ENCODE peak calls at places on chromosomes 3 and 15, in four cellular contexts. T is trophoblast cell, B is H9, Q is mesendoderm. S is an unnamed sample.

GRCh38 chr3:187807086-187807862 is 62.0 kb upstream of the BCL6 start:
- DNase-seq in T (no peak), B (no peak), Q (no peak), S (no peak)

GRCh38 chr3:138124689-138125420 is 7.3 kb downstream of the A4GNT start:
- DNase-seq in T (no peak), B (peak), Q (no peak), S (no peak)

GRCh38 chr15:63189955-63190691 is 717 bp downstream of the RAB8B start:
- DNase-seq in T (no peak), B (no peak), Q (peak), S (no peak)

GRCh38 chr3:170506556-170506955 is 79.3 kb downstream of the SLC7A14 start:
- DNase-seq in T (no peak), B (no peak), Q (peak), S (no peak)

GRCh38 chr3:141370065-141370533 is 1.8 kb downstream of the ZBTB38 start:
- DNase-seq in T (peak), B (peak), Q (peak), S (peak)

GRCh38 chr15:35181538-35181937 is 96.4 kb upstream of the NANOGP8 start:
- DNase-seq in T (no peak), B (no peak), Q (no peak), S (no peak)

GRCh38 chr3:130849111-130849552 is 44.8 kb upstream of the ATP2C1 start:
- DNase-seq in T (no peak), B (no peak), Q (no peak), S (no peak)

GRCh38 chr3:102063572-102063971 is 214.3 kb downstream of the NFKBIZ start:
- DNase-seq in T (no peak), B (no peak), Q (no peak), S (no peak)

GRCh38 chr3:173395412-173396181 is 1.9 kb upstream of the NLGN1 start:
- DNase-seq in T (peak), B (peak), Q (peak), S (peak)
- H3K4ac ChIP-seq in T (no peak), B (no peak), Q (no peak), S (no peak)

GRCh38 chr3:168094580-168094876 is 1.2 kb downstream of the GOLIM4 start:
- DNase-seq in T (no peak), B (no peak), Q (no peak), S (no peak)

GRCh38 chr3:168096210-168096795 is 579 bp upstream of the GOLIM4 start:
- DNase-seq in T (no peak), B (peak), Q (peak), S (peak)

GRCh38 chr3:168093790-168094189 is 1.9 kb downstream of the GOLIM4 start:
- DNase-seq in T (no peak), B (no peak), Q (no peak), S (no peak)

GRCh38 chr3:168095611-168096209 is at the start of gene GOLIM4:
- DNase-seq in T (peak), B (peak), Q (peak), S (peak)

DNA sequence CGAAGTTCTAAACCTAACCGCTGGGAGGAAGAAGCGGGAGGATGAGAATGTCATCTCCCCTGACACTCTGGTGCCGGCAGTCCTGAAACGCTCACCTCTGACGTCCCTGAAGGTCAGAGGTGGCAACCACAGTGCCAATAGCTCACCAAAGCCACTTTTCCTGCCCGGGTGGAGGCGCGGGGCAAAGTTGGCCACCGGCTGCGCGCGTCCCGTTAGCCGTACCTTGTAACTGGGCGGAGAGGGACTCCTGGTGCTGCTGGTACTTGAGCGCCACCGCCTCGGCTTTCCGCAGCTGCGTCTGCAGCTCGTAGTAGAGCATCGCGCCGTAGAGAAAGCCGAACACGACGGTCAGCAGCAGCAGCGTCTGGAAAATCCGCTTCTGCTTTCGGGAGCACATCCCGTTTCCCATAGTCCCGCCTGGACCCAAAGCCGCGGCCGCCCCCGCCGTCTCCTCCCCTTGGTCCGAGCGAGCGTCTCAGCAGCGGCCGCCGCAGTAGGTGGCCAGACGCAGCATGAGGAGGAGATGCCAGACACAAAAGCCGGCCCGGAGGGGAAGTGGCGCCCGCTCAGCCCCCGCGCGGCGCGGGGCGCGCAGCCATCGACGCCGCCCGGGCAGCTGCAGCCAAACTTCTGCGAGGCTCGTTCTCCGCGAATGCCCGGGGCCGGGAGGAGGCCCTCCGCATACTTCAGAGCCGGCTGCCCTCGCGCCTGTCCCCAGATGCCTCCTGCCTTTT is 680 bp downstream of the GOLIM4 start:
- DNase-seq in T (peak), B (peak), Q (peak), S (peak)
- H3K18ac ChIP-seq in T (peak), B (no peak), Q (peak), S (peak)

GRCh38 chr3:149701206-149701976 is 43.6 kb upstream of the WWTR1 start:
- DNase-seq in T (no peak), B (no peak), Q (no peak), S (no peak)
- H3K23ac ChIP-seq in T (no peak), B (no peak), Q (no peak), S (no peak)

GRCh38 chr15:48515497-48515896 is 130.0 kb downstream of the FBN1 start:
- DNase-seq in T (no peak), B (no peak), Q (no peak), S (no peak)

GRCh38 chr15:48516125-48516524 is 129.4 kb downstream of the FBN1 start:
- DNase-seq in T (no peak), B (no peak), Q (no peak), S (no peak)

GRCh38 chr15:48510976-48511375 is 134.5 kb downstream of the FBN1 start:
- DNase-seq in T (no peak), B (no peak), Q (no peak), S (no peak)

DNA sequence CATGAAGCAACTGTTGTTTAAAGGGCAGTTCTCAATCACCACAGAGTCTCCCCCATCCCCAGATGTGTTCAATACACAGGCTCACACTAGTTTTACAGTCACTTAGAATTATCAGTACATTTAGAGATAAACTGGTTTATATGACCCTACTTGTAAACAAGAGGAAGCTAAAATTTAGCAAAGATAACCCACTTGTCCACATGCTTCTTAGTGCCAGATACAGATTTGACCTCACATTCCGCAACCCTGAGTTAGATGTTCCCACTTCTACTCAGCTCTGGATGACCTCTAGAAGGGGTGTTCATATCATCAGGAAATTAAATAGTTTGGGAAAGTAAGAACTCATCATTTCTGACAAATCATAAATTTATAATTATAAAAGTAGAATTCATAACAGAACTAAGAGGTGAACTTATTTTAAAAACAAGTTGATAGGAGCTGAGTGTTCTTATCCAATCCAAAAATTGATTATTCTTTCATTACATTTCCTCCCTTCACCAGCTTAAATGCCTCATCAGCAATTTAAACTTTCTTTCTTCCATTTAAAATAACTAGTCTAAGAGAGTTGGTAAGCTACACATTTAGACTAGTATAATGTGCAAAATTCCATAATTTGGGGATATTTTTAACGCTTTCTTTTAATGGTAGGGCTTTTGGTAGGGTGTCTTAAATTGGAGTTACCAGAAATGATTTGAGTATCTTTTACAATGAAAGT is 131.2 kb downstream of the FBN1 start:
- DNase-seq in T (no peak), B (no peak), Q (peak), S (no peak)
- H3K4ac ChIP-seq in T (no peak), B (no peak), Q (no peak), S (no peak)

GRCh38 chr3:45125550-45126026 is 20.6 kb downstream of the CDCP1 start:
- DNase-seq in T (no peak), B (no peak), Q (no peak), S (no peak)

GRCh38 chr3:45123030-45123429 is 23.1 kb downstream of the CDCP1 start:
- DNase-seq in T (no peak), B (no peak), Q (no peak), S (no peak)

GRCh38 chr3:45124956-45125355 is 21.2 kb downstream of the CDCP1 start:
- DNase-seq in T (no peak), B (no peak), Q (no peak), S (no peak)

GRCh38 chr3:45124379-45124778 is 21.8 kb downstream of the CDCP1 start:
- DNase-seq in T (no peak), B (no peak), Q (no peak), S (no peak)

GRCh38 chr3:45123841-45124269 is 22.3 kb downstream of the CDCP1 start:
- DNase-seq in T (no peak), B (no peak), Q (peak), S (no peak)
- H3K18ac ChIP-seq in T (no peak), B (no peak), Q (no peak), S (no peak)

GRCh38 chr3:33722186-33722585 is 4.1 kb upstream of the CLASP2 start:
- DNase-seq in T (no peak), B (no peak), Q (no peak), S (no peak)

GRCh38 chr3:33717866-33718594 is at the start of gene CLASP2:
- DNase-seq in T (peak), B (peak), Q (peak), S (peak)

GRCh38 chr3:33717616-33717865 is 513 bp downstream of the CLASP2 start:
- DNase-seq in T (no peak), B (peak), Q (no peak), S (no peak)

GRCh38 chr3:33718595-33718907 is 497 bp upstream of the CLASP2 start:
- DNase-seq in T (no peak), B (no peak), Q (no peak), S (no peak)

GRCh38 chr3:33722626-33723370 is 4.7 kb upstream of the CLASP2 start:
- DNase-seq in T (no peak), B (no peak), Q (no peak), S (no peak)
- H3K23ac ChIP-seq in T (no peak), B (no peak), Q (no peak), S (no peak)

GRCh38 chr3:126982125-126982521 is 792 bp upstream of the PLXNA1 start:
- DNase-seq in T (peak), B (peak), Q (peak), S (no peak)
- H3K4ac ChIP-seq in T (no peak), B (no peak), Q (no peak), S (peak)

GRCh38 chr15:90151989-90152645 is 49.0 kb upstream of the SEMA4B start:
- DNase-seq in T (no peak), B (peak), Q (peak), S (no peak)

GRCh38 chr15:90154246-90154645 is 46.9 kb upstream of the SEMA4B start:
- DNase-seq in T (peak), B (no peak), Q (no peak), S (no peak)

GRCh38 chr15:90153658-90154057 is 47.5 kb upstream of the SEMA4B start:
- DNase-seq in T (no peak), B (no peak), Q (no peak), S (no peak)

GRCh38 chr15:90159213-90159612 is 41.9 kb upstream of the SEMA4B start:
- DNase-seq in T (no peak), B (no peak), Q (no peak), S (no peak)

GRCh38 chr15:90154861-90155626 is 46.1 kb upstream of the SEMA4B start:
- DNase-seq in T (peak), B (no peak), Q (no peak), S (no peak)
- H3K18ac ChIP-seq in T (no peak), B (no peak), Q (no peak), S (no peak)

GRCh38 chr15:22978691-22979068 is 1.5 kb downstream of the CYFIP1 start:
- DNase-seq in T (no peak), B (no peak), Q (no peak), S (no peak)

GRCh38 chr15:22979069-22979698 is 984 bp downstream of the CYFIP1 start:
- DNase-seq in T (peak), B (peak), Q (peak), S (peak)

GRCh38 chr15:22979699-22980188 is 424 bp downstream of the CYFIP1 start:
- DNase-seq in T (no peak), B (no peak), Q (peak), S (peak)

GRCh38 chr15:22981336-22981840 is 1.2 kb upstream of the CYFIP1 start:
- DNase-seq in T (no peak), B (no peak), Q (no peak), S (no peak)

DNA sequence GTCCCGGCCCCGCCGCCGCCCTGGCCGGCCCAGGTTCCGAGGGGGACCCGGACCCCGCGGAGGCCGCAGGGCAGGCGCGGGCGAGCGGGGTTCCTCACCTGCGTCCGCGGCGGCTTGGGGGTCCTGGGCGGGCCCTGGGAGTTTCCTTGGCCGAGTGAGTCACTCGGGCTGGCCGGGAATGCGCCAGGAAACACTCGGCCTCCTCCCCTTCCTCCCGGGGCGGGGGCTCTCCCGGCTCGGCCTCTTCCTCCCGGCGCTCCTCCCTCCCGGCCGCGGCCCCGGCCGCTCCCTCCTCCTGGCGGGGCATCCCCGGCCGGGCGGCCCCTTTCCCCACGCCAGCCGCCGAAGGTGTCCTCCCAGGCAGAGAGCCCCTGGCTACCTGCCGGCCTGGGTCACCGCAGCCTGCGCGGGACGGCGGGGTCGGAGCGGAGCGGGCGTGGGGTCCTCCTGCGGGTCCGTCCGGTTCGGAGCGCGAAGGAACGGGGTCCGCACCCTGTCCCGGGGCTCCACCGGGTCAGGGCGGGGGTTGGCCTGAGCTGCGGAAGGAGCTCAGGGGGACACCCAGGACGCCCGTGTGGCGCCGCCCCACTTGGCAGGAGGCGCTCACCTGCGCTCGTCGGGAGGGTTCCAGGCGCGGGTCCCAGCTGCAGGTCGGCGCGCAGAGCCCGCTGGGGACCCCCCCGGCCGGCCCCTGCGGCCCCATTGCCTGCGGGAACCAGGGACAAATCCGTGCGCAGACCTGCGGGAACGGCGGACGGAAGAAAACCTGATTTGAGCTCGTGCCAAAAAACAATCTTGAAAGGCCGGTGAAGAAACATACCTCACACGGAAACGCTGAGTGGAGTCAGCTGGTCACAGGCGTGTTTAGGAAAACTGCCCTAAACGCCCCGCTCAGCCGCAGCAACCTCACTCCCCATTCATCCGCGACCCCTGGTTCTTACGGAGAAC is at the start of gene CYFIP1:
- DNase-seq in T (peak), B (peak), Q (peak), S (peak)
- H3K23ac ChIP-seq in T (no peak), B (no peak), Q (peak), S (peak)

GRCh38 chr15:42490743-42491539 is at the start of gene ZNF106:
- DNase-seq in T (peak), B (peak), Q (peak), S (peak)
- H3K4ac ChIP-seq in T (peak), B (no peak), Q (peak), S (no peak)